ENCODE peak calls at places on chromosomes 1 and 21, in six cellular contexts. One of them, this sample, is unnamed.

GRCh38 chr1:32334864-32335618 is 992 bp downstream of the MARCKSL1 start:
- DNase-seq in K562: peak; percentile 85
- DNase-seq in GM12878: no peak
- DNase-seq in H1: peak; percentile 57
- DNase-seq in HL-60: peak; percentile 38
- DNase-seq in SK-N-SH: peak; percentile 89
- DNase-seq in this sample: no peak

GRCh38 chr21:26050857-26051256 is 119.7 kb downstream of the APP start:
- DNase-seq in K562: no peak
- DNase-seq in GM12878: no peak
- DNase-seq in H1: no peak
- DNase-seq in HL-60: no peak
- DNase-seq in SK-N-SH: no peak
- DNase-seq in this sample: no peak

GRCh38 chr21:45938811-45939520 is 42.6 kb upstream of the COL6A1 start:
- DNase-seq in K562: no peak
- DNase-seq in GM12878: no peak
- DNase-seq in H1: no peak
- DNase-seq in HL-60: no peak
- DNase-seq in SK-N-SH: peak; percentile 12
- DNase-seq in this sample: no peak

GRCh38 chr1:47805826-47806450 is 191.2 kb downstream of the TRABD2B start:
- DNase-seq in K562: no peak
- DNase-seq in GM12878: no peak
- DNase-seq in H1: no peak
- DNase-seq in HL-60: no peak
- DNase-seq in SK-N-SH: peak; percentile 77
- DNase-seq in this sample: no peak

GRCh38 chr1:210598135-210598652 is 269.5 kb downstream of the HHAT start:
- DNase-seq in K562: no peak
- DNase-seq in GM12878: no peak
- DNase-seq in H1: no peak
- DNase-seq in HL-60: peak; percentile 69
- DNase-seq in SK-N-SH: no peak
- DNase-seq in this sample: peak; percentile 20

GRCh38 chr1:26772687-26773086 is 15.1 kb upstream of the PIGV start:
- DNase-seq in K562: no peak
- DNase-seq in GM12878: no peak
- DNase-seq in H1: no peak
- DNase-seq in HL-60: no peak
- DNase-seq in SK-N-SH: no peak
- DNase-seq in this sample: no peak

GRCh38 chr1:106773206-106773605 is 283.3 kb upstream of the PRMT6 start:
- DNase-seq in K562: no peak
- DNase-seq in GM12878: no peak
- DNase-seq in H1: no peak
- DNase-seq in HL-60: no peak
- DNase-seq in SK-N-SH: no peak
- DNase-seq in this sample: no peak

GRCh38 chr1:44604167-44604955 is 69.9 kb downstream of the TMEM53 start:
- DNase-seq in K562: no peak
- DNase-seq in GM12878: no peak
- DNase-seq in H1: no peak
- DNase-seq in HL-60: no peak
- DNase-seq in SK-N-SH: no peak
- DNase-seq in this sample: no peak

GRCh38 chr1:160291248-160292220 is 6.6 kb upstream of the PEX19 start:
- DNase-seq in K562: peak; percentile 56
- DNase-seq in GM12878: peak; percentile 45
- DNase-seq in H1: peak; percentile 62
- DNase-seq in HL-60: peak; percentile 43
- DNase-seq in SK-N-SH: peak; percentile 62
- DNase-seq in this sample: peak; percentile 65

DNA sequence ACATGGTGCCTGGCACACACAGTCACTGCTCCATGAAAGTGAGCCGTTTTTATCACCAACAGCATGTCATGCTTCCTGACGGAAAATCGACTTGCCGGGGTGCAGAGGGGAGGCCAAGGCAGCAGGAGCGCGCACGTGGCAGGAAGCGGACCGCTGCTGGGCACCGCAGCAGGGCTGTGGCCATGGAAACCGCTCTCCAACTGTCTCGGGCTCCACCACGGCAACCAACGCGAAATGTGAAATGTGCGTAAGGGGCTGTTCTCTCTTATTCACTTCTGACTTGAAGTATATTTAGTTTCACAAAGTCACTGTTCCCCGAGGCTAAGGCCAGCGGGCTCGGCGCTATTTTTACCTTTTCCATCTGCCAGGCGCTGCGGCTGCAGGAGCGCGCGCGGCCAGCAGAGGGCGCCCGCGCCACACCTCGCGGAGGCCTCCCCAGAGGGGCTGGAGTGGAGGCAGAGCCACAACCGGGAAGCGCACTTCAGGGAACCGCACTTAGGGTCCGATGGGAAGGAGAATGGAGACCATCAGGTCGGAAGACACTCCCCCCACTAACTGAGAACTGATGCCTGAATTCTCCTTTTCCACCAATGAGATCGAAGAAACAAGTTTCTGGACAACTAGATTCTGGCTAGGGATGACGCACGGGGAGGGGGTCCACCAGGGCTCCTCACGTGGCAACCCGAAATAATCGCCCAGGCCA is 19.7 kb downstream of the RCC2 start:
- DNase-seq in K562: peak; percentile 86
- DNase-seq in GM12878: no peak
- DNase-seq in H1: peak; percentile 95
- DNase-seq in HL-60: no peak
- DNase-seq in SK-N-SH: peak; percentile 93
- DNase-seq in this sample: no peak
- TF ChIP-seq GABPA in K562: no peak
- TF ChIP-seq GABPA in GM12878: no peak
- TF ChIP-seq GABPA in H1: no peak
- TF ChIP-seq GABPA in HL-60: no peak
- TF ChIP-seq GABPA in SK-N-SH: no peak
- TF ChIP-seq GABPA in this sample: no peak

GRCh38 chr21:42061195-42061865 is 9.8 kb upstream of the UMODL1 start:
- DNase-seq in K562: no peak
- DNase-seq in GM12878: peak; percentile 81
- DNase-seq in H1: no peak
- DNase-seq in HL-60: peak; percentile 53
- DNase-seq in SK-N-SH: no peak
- DNase-seq in this sample: no peak
- TF ChIP-seq GABPA in K562: no peak
- TF ChIP-seq GABPA in GM12878: no peak
- TF ChIP-seq GABPA in H1: no peak
- TF ChIP-seq GABPA in HL-60: no peak
- TF ChIP-seq GABPA in SK-N-SH: no peak
- TF ChIP-seq GABPA in this sample: no peak

DNA sequence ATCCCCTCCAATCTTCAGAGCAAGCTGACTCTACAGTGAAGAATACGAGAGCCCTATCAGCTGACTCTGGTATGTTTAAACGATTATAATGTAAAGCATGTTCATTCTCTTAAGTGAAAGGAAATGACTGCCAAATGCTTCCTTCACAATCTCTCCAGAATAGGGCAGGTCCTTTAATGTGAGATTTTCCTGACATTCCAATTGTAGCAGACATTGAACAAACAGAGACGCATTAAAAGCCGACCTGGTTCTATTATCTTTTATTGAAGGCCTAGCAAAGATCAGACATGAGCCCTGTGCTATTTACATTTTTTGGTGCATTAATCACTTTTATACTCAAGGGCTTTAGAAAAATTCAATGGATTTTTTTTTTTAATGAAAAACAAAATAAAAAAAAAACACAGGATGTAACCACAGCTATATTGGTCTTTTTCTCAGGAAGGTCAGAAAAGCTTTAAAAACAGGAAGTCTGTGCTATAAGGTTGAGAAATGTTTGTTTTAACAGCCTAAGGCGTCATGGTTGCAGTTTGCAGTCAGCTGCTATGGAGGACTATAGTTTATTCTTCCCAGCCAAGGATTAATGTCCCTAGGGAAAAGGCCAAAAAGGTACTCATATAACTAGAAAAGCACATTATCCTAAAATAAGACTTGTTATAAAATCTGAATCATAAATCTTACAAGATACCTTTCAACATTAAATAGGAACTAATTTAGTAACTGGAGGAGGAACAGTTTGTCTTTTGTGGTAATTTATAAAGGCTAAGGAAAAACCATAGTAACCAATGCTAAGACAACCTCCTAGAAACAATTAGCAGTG is 104.8 kb downstream of the RERE start:
- DNase-seq in K562: peak; percentile 35
- DNase-seq in GM12878: no peak
- DNase-seq in H1: no peak
- DNase-seq in HL-60: no peak
- DNase-seq in SK-N-SH: no peak
- DNase-seq in this sample: peak; percentile 87
- TF ChIP-seq GABPA in K562: peak; percentile 57
- TF ChIP-seq GABPA in GM12878: no peak
- TF ChIP-seq GABPA in H1: no peak
- TF ChIP-seq GABPA in HL-60: no peak
- TF ChIP-seq GABPA in SK-N-SH: no peak
- TF ChIP-seq GABPA in this sample: peak; percentile 43

GRCh38 chr1:28240024-28240423 is 4.1 kb downstream of the ATP5IF1 start:
- DNase-seq in K562: no peak
- DNase-seq in GM12878: no peak
- DNase-seq in H1: no peak
- DNase-seq in HL-60: no peak
- DNase-seq in SK-N-SH: no peak
- DNase-seq in this sample: no peak

GRCh38 chr1:28244549-28245251 is 8.8 kb downstream of the ATP5IF1 start:
- DNase-seq in K562: no peak
- DNase-seq in GM12878: peak; percentile 75
- DNase-seq in H1: no peak
- DNase-seq in HL-60: no peak
- DNase-seq in SK-N-SH: no peak
- DNase-seq in this sample: no peak

GRCh38 chr1:28243685-28244439 is 7.9 kb downstream of the ATP5IF1 start:
- DNase-seq in K562: no peak
- DNase-seq in GM12878: no peak
- DNase-seq in H1: no peak
- DNase-seq in HL-60: no peak
- DNase-seq in SK-N-SH: no peak
- DNase-seq in this sample: no peak

GRCh38 chr1:28239004-28239403 is 3.1 kb downstream of the ATP5IF1 start:
- DNase-seq in K562: no peak
- DNase-seq in GM12878: no peak
- DNase-seq in H1: no peak
- DNase-seq in HL-60: no peak
- DNase-seq in SK-N-SH: no peak
- DNase-seq in this sample: no peak

GRCh38 chr1:28241633-28242241 is 5.8 kb downstream of the ATP5IF1 start:
- DNase-seq in K562: no peak
- DNase-seq in GM12878: no peak
- DNase-seq in H1: no peak
- DNase-seq in HL-60: no peak
- DNase-seq in SK-N-SH: no peak
- DNase-seq in this sample: no peak
- TF ChIP-seq GABPA in K562: no peak
- TF ChIP-seq GABPA in GM12878: no peak
- TF ChIP-seq GABPA in H1: no peak
- TF ChIP-seq GABPA in HL-60: no peak
- TF ChIP-seq GABPA in SK-N-SH: no peak
- TF ChIP-seq GABPA in this sample: no peak

GRCh38 chr1:1757422-1758058 is 20.7 kb downstream of the NADK start:
- DNase-seq in K562: no peak
- DNase-seq in GM12878: no peak
- DNase-seq in H1: no peak
- DNase-seq in HL-60: no peak
- DNase-seq in SK-N-SH: no peak
- DNase-seq in this sample: no peak
- TF ChIP-seq GABPA in K562: no peak
- TF ChIP-seq GABPA in GM12878: no peak
- TF ChIP-seq GABPA in H1: no peak
- TF ChIP-seq GABPA in HL-60: no peak
- TF ChIP-seq GABPA in SK-N-SH: no peak
- TF ChIP-seq GABPA in this sample: no peak

GRCh38 chr1:23577056-23577985 is 18.0 kb upstream of the ID3 start:
- DNase-seq in K562: peak; percentile 60
- DNase-seq in GM12878: peak; percentile 92
- DNase-seq in H1: no peak
- DNase-seq in HL-60: no peak
- DNase-seq in SK-N-SH: no peak
- DNase-seq in this sample: peak; percentile 79

GRCh38 chr1:23574265-23574754 is 15.0 kb upstream of the ID3 start:
- DNase-seq in K562: no peak
- DNase-seq in GM12878: peak; percentile 84
- DNase-seq in H1: no peak
- DNase-seq in HL-60: no peak
- DNase-seq in SK-N-SH: no peak
- DNase-seq in this sample: no peak

GRCh38 chr1:23576338-23577055 is 17.2 kb upstream of the ID3 start:
- DNase-seq in K562: no peak
- DNase-seq in GM12878: no peak
- DNase-seq in H1: no peak
- DNase-seq in HL-60: no peak
- DNase-seq in SK-N-SH: no peak
- DNase-seq in this sample: no peak

GRCh38 chr1:23573574-23574182 is 14.4 kb upstream of the ID3 start:
- DNase-seq in K562: no peak
- DNase-seq in GM12878: no peak
- DNase-seq in H1: no peak
- DNase-seq in HL-60: no peak
- DNase-seq in SK-N-SH: no peak
- DNase-seq in this sample: no peak

GRCh38 chr1:23575226-23575810 is 16.0 kb upstream of the ID3 start:
- DNase-seq in K562: no peak
- DNase-seq in GM12878: no peak
- DNase-seq in H1: no peak
- DNase-seq in HL-60: no peak
- DNase-seq in SK-N-SH: no peak
- DNase-seq in this sample: no peak
- TF ChIP-seq GABPA in K562: no peak
- TF ChIP-seq GABPA in GM12878: no peak
- TF ChIP-seq GABPA in H1: no peak
- TF ChIP-seq GABPA in HL-60: no peak
- TF ChIP-seq GABPA in SK-N-SH: no peak
- TF ChIP-seq GABPA in this sample: no peak

DNA sequence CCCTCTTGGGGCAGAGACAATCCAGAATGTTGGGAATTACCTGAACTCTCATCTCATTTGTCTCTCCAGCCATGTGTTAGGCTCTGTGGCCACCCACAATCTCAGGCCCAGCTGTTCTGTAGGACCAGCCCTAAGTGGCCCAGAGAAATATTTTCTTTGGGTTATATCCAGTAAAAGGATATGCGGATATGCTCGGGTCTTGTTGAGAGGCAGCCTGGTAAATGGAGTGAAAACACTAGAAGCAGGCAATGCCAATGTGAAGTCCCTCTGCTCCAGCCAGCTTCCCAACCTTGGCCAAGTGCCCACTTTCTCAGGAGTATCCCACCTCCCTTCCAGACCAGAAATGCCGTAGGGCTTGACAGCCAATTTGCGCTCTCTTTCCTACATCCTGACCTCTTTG is 192.2 kb downstream of the ST6GALNAC3 start:
- DNase-seq in K562: no peak
- DNase-seq in GM12878: no peak
- DNase-seq in H1: no peak
- DNase-seq in HL-60: no peak
- DNase-seq in SK-N-SH: no peak
- DNase-seq in this sample: no peak
- TF ChIP-seq GABPA in K562: no peak
- TF ChIP-seq GABPA in GM12878: no peak
- TF ChIP-seq GABPA in H1: no peak
- TF ChIP-seq GABPA in HL-60: no peak
- TF ChIP-seq GABPA in SK-N-SH: no peak
- TF ChIP-seq GABPA in this sample: no peak

GRCh38 chr1:64111787-64112186 is 91.6 kb upstream of the UBE2U start:
- DNase-seq in K562: no peak
- DNase-seq in GM12878: no peak
- DNase-seq in H1: no peak
- DNase-seq in HL-60: no peak
- DNase-seq in SK-N-SH: no peak
- DNase-seq in this sample: no peak
- TF ChIP-seq GABPA in K562: no peak
- TF ChIP-seq GABPA in GM12878: no peak
- TF ChIP-seq GABPA in H1: no peak
- TF ChIP-seq GABPA in HL-60: no peak
- TF ChIP-seq GABPA in SK-N-SH: no peak
- TF ChIP-seq GABPA in this sample: no peak

This sample was measured in HepG2.